ENCODE peak calls at places on chromosomes 12 and 14, in eight cellular contexts. R is stomach, B is uterus, X is fibroblast of lung, D is neural progenitor cell, W is HFF-Myc, Y is tibial nerve, N is lower lobe of right lung. Q is an unnamed sample.

GRCh38 chr12:15230137-15230536 is 8.9 kb upstream of the RERG start:
- DNase-seq in B (no peak), W (no peak), R (no peak), D (no peak), X (no peak), N (no peak), Y (no peak), Q (no peak)

GRCh38 chr12:3930216-3930615 is 57.0 kb upstream of the PARP11 start:
- DNase-seq in X (no peak), B (no peak), Y (no peak), D (peak), N (no peak), R (no peak), W (no peak), Q (no peak)

GRCh38 chr12:119868992-119869391 is 8.1 kb downstream of the CIT start:
- DNase-seq in Y (no peak), N (no peak), D (no peak), R (no peak), W (peak), X (peak), B (no peak), Q (no peak)

GRCh38 chr14:32303865-32304264 is 25.2 kb upstream of the AKAP6 start:
- DNase-seq in R (no peak), D (no peak), W (no peak), N (no peak), B (no peak), Y (no peak), X (no peak), Q (no peak)

GRCh38 chr14:57634335-57634734 is 140.7 kb upstream of the CCDC198 start:
- DNase-seq in X (no peak), R (no peak), Y (no peak), D (no peak), B (no peak), N (no peak), W (no peak), Q (no peak)

GRCh38 chr12:105060715-105061378 is 23.4 kb downstream of the ALDH1L2 start:
- DNase-seq in D (no peak), B (no peak), Y (no peak), W (no peak), N (no peak), X (no peak), R (no peak), Q (no peak)

GRCh38 chr12:32889073-32889760 is 7.4 kb downstream of the PKP2 start:
- DNase-seq in D (no peak), Y (no peak), W (no peak), X (peak), R (no peak), B (no peak), N (no peak), Q (no peak)

GRCh38 chr14:85934123-85934885 is 404.4 kb downstream of the FLRT2 start:
- DNase-seq in R (peak), X (peak), N (peak), D (no peak), B (peak), W (no peak), Y (no peak), Q (no peak)

DNA sequence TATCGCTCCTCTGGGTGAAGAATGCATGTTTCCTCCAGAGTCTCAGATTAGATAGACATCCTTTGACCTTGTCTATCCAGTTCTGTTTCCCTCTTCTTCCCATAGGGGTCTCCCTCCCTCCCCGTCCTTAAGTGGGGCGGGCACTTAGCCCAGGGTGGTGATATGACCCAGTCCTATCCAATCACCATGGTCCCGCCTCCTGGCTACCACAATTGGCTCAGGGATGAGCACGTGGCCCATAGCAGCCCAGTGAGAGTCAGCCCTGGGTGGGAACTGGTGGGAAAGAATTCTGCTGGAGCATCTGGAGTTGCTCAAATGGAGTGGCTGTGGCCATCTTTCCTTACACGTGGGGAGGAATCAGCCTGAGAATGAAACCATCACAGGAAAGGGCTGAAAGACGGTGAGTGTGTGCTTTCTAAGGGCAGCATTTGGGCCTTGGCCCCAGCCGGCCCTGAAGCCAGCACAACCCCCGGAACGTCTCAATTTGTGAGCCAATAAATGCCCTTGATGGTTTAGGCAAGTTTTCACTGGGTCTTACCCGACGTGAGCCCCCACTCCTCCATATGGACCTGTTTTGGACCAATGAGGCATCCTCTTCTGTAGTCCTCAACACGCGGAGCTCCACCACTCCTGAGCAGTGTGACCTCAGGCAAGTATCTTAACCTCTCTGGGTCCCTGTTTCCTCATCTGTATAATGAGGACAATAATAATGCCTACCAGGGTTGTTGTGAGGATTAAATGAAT is 14.3 kb upstream of the MLXIP start:
- DNase-seq in R (peak), N (peak), W (peak), Y (peak), D (peak), X (peak), B (peak), Q (peak)
- TF ChIP-seq CTCF in R (no peak), N (peak), W (peak), Y (peak), D (peak), X (peak), B (peak), Q (peak)

GRCh38 chr14:92254786-92255185 is 68.2 kb upstream of the SLC24A4 start:
- DNase-seq in Y (peak), B (no peak), R (no peak), D (peak), W (no peak), N (no peak), X (peak), Q (no peak)
- H3K4me3 ChIP-seq in Y (no peak), B (no peak), R (no peak), D (peak), W (no peak), N (peak), X (no peak), Q (no peak)

DNA sequence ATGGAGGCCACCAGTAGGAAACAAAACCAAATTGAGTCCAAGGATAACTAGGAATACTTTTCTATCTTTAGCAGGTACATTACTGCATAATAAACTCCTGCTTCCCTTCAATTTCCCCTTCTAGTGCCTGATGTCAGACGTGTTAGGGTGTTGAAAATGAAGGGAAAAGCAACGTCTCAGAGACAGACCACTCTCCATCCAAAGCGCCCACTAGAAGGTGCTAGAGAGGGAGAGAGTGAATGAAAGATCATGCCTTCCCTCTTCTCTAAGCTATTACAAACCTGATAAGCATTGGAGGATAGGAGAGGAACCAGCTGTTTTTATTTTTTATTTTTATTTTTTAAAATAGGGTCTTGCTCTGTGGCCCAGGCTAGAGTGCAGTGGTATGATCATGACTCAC is 64.1 kb downstream of the ZNF641 start:
- DNase-seq in Y (no peak), N (no peak), B (no peak), R (no peak), W (no peak), D (peak), X (no peak), Q (no peak)
- TF ChIP-seq CTCF in Y (peak), N (peak), B (peak), R (no peak), W (peak), D (peak), X (peak), Q (peak)

GRCh38 chr12:116354950-116355779 is 77.7 kb upstream of the MED13L start:
- DNase-seq in D (no peak), R (no peak), N (no peak), Y (no peak), W (no peak), B (no peak), X (no peak), Q (no peak)

GRCh38 chr12:116354534-116354933 is 77.0 kb upstream of the MED13L start:
- DNase-seq in R (no peak), N (peak), W (no peak), B (no peak), D (no peak), Y (no peak), X (no peak), Q (no peak)

GRCh38 chr12:116361404-116362223 is 84.1 kb upstream of the MED13L start:
- DNase-seq in X (no peak), Y (no peak), B (no peak), N (no peak), R (no peak), W (no peak), D (no peak), Q (no peak)

GRCh38 chr12:116360579-116361403 is 83.3 kb upstream of the MED13L start:
- DNase-seq in R (no peak), W (no peak), Y (no peak), N (no peak), X (no peak), D (no peak), B (no peak), Q (no peak)

DNA sequence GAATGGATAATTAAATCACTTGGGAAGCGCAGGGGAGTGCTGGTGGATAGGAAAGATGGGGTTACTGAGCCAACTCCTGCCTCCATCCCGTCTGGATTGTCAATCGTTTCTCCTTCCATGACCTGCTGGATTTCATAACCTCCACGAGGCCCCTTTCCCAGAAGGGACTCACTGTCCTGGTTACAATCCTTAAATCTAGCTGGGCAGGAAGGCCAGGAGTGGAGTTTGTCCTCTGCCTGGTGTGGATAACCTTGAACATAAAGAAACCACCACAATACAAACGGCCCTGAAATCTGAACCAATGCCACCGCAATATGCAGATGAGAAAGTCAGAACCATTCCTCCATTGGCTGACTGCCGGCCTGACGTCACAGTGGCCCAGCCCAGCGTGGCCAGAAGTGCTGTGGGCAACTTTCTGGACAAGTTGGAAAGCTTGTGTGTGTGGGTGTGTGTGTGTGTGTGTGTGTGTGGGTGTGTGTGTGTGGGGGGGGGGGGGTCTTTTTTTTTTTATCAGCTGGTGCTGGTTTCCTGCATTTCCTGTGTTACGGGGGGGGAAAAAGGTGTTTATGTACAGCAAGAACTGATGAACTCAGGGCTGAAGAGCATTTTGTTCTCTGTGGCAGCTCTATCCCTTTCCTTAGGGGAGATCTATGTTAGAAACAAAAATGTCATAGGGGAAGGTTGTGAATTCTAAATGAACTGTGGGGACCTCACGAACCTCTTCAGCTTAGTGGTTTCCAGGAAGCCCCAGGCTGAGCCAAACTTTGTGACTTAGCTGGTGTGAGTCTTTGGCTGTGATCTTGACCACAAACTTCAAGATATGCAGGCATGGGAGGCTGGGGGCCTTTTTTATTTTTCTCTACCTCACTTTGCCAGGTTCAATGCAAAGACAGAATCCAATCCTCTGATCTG is 81.6 kb upstream of the MED13L start:
- DNase-seq in B (peak), D (peak), X (peak), W (peak), Y (peak), N (peak), R (peak), Q (peak)
- H3K4me3 ChIP-seq in B (no peak), D (no peak), X (peak), W (no peak), Y (no peak), N (peak), R (no peak), Q (no peak)

GRCh38 chr12:50234347-50234746 is 49.0 kb downstream of the LIMA1 start:
- DNase-seq in R (peak), X (no peak), W (no peak), B (no peak), N (no peak), D (no peak), Y (no peak), Q (no peak)
- TF ChIP-seq CTCF in R (no peak), X (no peak), W (no peak), B (no peak), N (no peak), D (no peak), Y (no peak), Q (no peak)

GRCh38 chr12:20513189-20513588 is 144.9 kb downstream of the PDE3A start:
- DNase-seq in N (no peak), D (no peak), X (no peak), W (no peak), R (no peak), B (no peak), Y (no peak), Q (no peak)
- H3K4me3 ChIP-seq in N (no peak), D (no peak), X (no peak), W (no peak), R (no peak), B (no peak), Y (no peak), Q (no peak)

GRCh38 chr12:26001530-26001929 is 43.0 kb downstream of the RASSF8 start:
- DNase-seq in X (no peak), D (no peak), Y (no peak), R (no peak), N (no peak), W (no peak), B (no peak), Q (no peak)
- TF ChIP-seq CTCF in X (no peak), D (no peak), Y (no peak), R (no peak), N (no peak), W (no peak), B (no peak), Q (no peak)